ENCODE peak calls at places on chromosomes 12 and 14, in seven cellular contexts. F is fibroblast of villous mesenchyme, X is NCI-H1092 treated with DMSO at 0.1 percent for 48 hours, Y is RCC 7860, G is mammary epithelial cell, R is KBM-7, L is cardiac muscle cell. I is an unnamed sample.

GRCh38 chr14:59347511-59347900 is 117.7 kb downstream of the GPR135 start:
- DNase-seq in R (no peak), X (no peak), Y (no peak), G (peak; percentile 92), F (no peak), L (no peak), I (no peak)

GRCh38 chr14:95432152-95433093 is 84.0 kb downstream of the SYNE3 start:
- DNase-seq in L (peak; percentile 69), Y (no peak), G (peak; percentile 10), F (peak; percentile 53), X (peak; percentile 10), R (no peak), I (peak; percentile 80)

GRCh38 chr12:75190846-75191245 is 18.8 kb downstream of the KCNC2 start:
- DNase-seq in X (no peak), Y (no peak), R (no peak), G (no peak), L (no peak), F (no peak), I (no peak)

GRCh38 chr14:100012478-100012925 is 52.7 kb upstream of the EVL start:
- DNase-seq in G (peak; percentile 60), F (peak; percentile 33), L (no peak), R (no peak), X (no peak), Y (no peak), I (no peak)

GRCh38 chr12:122523846-122524718 is 2.7 kb downstream of the RSRC2 start:
- DNase-seq in F (peak; percentile 49), R (no peak), G (no peak), X (no peak), Y (no peak), L (no peak), I (peak; percentile 38)

GRCh38 chr12:30823764-30824163 is 69.0 kb upstream of the CAPRIN2 start:
- DNase-seq in F (no peak), L (no peak), Y (no peak), G (no peak), R (no peak), X (no peak), I (no peak)

GRCh38 chr12:112586148-112586783 is 167.5 kb downstream of the PTPN11 start:
- DNase-seq in G (no peak), F (no peak), X (no peak), R (no peak), L (no peak), Y (no peak), I (no peak)

GRCh38 chr12:64779349-64779974 is 20.3 kb upstream of the GNS start:
- DNase-seq in Y (no peak), L (no peak), F (no peak), R (no peak), G (no peak), X (no peak), I (no peak)

GRCh38 chr14:75566321-75566720 is 12.1 kb upstream of the FLVCR2 start:
- DNase-seq in Y (peak; percentile 13), L (no peak), R (no peak), G (no peak), X (no peak), F (no peak), I (no peak)

GRCh38 chr14:79438696-79439342 is 772.5 kb downstream of the DIO2 start:
- DNase-seq in Y (no peak), R (no peak), G (no peak), F (no peak), X (no peak), L (no peak), I (no peak)

GRCh38 chr12:103647267-103647666 is 60.2 kb downstream of the STAB2 start:
- DNase-seq in G (peak; percentile 99), Y (peak; percentile 81), R (no peak), X (no peak), L (no peak), F (peak; percentile 26), I (no peak)

GRCh38 chr14:65487783-65488578 is 75.5 kb downstream of the FUT8 start:
- DNase-seq in G (no peak), R (no peak), L (no peak), Y (no peak), F (no peak), X (no peak), I (peak; percentile 84)

GRCh38 chr14:98594156-98594555 is 677.8 kb downstream of the BCL11B start:
- DNase-seq in X (no peak), R (no peak), F (no peak), L (no peak), Y (no peak), G (no peak), I (no peak)

GRCh38 chr12:14901228-14901562 is 15.5 kb upstream of the MGP start:
- DNase-seq in G (no peak), X (no peak), L (no peak), Y (no peak), F (no peak), R (no peak), I (no peak)

GRCh38 chr14:70670992-70671651 is 29.4 kb downstream of the TTC9 start:
- DNase-seq in R (no peak), Y (no peak), L (no peak), F (no peak), G (no peak), X (no peak), I (no peak)

GRCh38 chr14:92937229-92937937 is 14.4 kb downstream of the CHGA start:
- DNase-seq in F (no peak), Y (no peak), R (no peak), L (no peak), X (no peak), G (peak; percentile 57), I (no peak)

GRCh38 chr12:113285679-113286645 is 48.9 kb downstream of the SLC8B1 start:
- DNase-seq in F (no peak), R (no peak), X (no peak), Y (no peak), L (no peak), G (no peak), I (no peak)

GRCh38 chr14:72513346-72513745 is 380.6 kb downstream of the DPF3 start:
- DNase-seq in L (no peak), X (no peak), R (no peak), Y (no peak), F (no peak), G (no peak), I (no peak)

GRCh38 chr14:95048771-95049312 is 108.5 kb downstream of the DICER1 start:
- DNase-seq in G (no peak), R (no peak), X (no peak), Y (no peak), F (no peak), L (no peak), I (no peak)

GRCh38 chr12:6468283-6468575 is 2.2 kb downstream of the VAMP1 start:
- DNase-seq in Y (no peak), R (no peak), X (no peak), F (no peak), L (no peak), G (no peak), I (no peak)

GRCh38 chr14:105473033-105473676 is 1.5 kb upstream of the CRIP2 start:
- DNase-seq in R (no peak), X (peak; percentile 68), F (no peak), Y (no peak), G (no peak), L (no peak), I (no peak)

GRCh38 chr14:51879170-51879569 is 18.8 kb downstream of the GNG2 start:
- DNase-seq in R (no peak), L (no peak), X (no peak), G (no peak), Y (no peak), F (no peak), I (no peak)

GRCh38 chr12:20450591-20450990 is 82.3 kb downstream of the PDE3A start:
- DNase-seq in Y (no peak), X (no peak), F (no peak), L (no peak), G (no peak), R (no peak), I (no peak)

GRCh38 chr14:56087824-56088571 is 30.2 kb upstream of the PELI2 start:
- DNase-seq in L (peak; percentile 27), R (peak; percentile 57), X (peak; percentile 86), Y (no peak), F (no peak), G (no peak), I (no peak)

GRCh38 chr14:68397371-68397779 is 395.5 kb downstream of the ZFP36L1 start:
- DNase-seq in L (no peak), F (no peak), X (no peak), R (peak; percentile 68), Y (no peak), G (no peak), I (no peak)

GRCh38 chr12:5969974-5970690 is 25.1 kb upstream of the ANO2 start:
- DNase-seq in L (no peak), F (no peak), Y (no peak), R (no peak), G (no peak), X (no peak), I (no peak)

GRCh38 chr14:90060312-90060964 is 1.4 kb upstream of the KCNK13 start:
- DNase-seq in F (peak; percentile 55), R (peak; percentile 78), Y (no peak), X (peak; percentile 48), G (peak; percentile 67), L (peak; percentile 75), I (peak; percentile 77)

GRCh38 chr14:102539544-102540309 is 30.2 kb upstream of the ANKRD9 start:
- DNase-seq in R (no peak), F (peak; percentile 69), X (peak; percentile 96), Y (no peak), G (no peak), L (no peak), I (no peak)